ENCODE peak calls at places on chromosomes 6 and 20, in four cellular contexts. L, K, P and Y are unnamed samples.
A peak's percentile ranks its signal among the peaks of the same experiment; 100 is the strongest.

GRCh38 chr20:15297059-15297875 is 959.9 kb upstream of the FLRT3 start:
- DNase-seq in K (no peak), L (no peak), P (no peak), Y (no peak)

GRCh38 chr6:168713839-168714238 is 272.9 kb downstream of the SMOC2 start:
- DNase-seq in L (no peak), P (peak; percentile 47), K (peak; percentile 47), Y (peak; percentile 44)

GRCh38 chr6:154632121-154632520 is 101.1 kb upstream of the SCAF8 start:
- DNase-seq in L (no peak), P (no peak), K (no peak), Y (no peak)

GRCh38 chr6:20366082-20366834 is 35.4 kb upstream of the E2F3 start:
- DNase-seq in K (no peak), L (no peak), P (no peak), Y (no peak)

GRCh38 chr20:59322813-59323469 is 22.5 kb downstream of the EDN3 start:
- DNase-seq in P (no peak), L (no peak), K (no peak), Y (no peak)

GRCh38 chr20:23655551-23656211 is 17.9 kb upstream of the CST3 start:
- DNase-seq in K (no peak), P (no peak), L (no peak), Y (no peak)

GRCh38 chr20:60447703-60448102 is 489.5 kb downstream of the CDH26 start:
- DNase-seq in K (no peak), P (no peak), L (no peak), Y (no peak)

GRCh38 chr6:152531659-152532058 is 105.5 kb downstream of the SYNE1 start:
- DNase-seq in P (no peak), K (no peak), L (no peak), Y (no peak)

GRCh38 chr6:129695373-129696027 is 14.5 kb downstream of the ARHGAP18 start:
- DNase-seq in P (no peak), L (no peak), K (peak; percentile 92), Y (no peak)

GRCh38 chr20:36128463-36129176 is 25.9 kb upstream of the EPB41L1 start:
- DNase-seq in K (no peak), L (no peak), P (no peak), Y (no peak)

GRCh38 chr6:105215506-105215905 is 35.7 kb upstream of the POPDC3 start:
- DNase-seq in L (no peak), P (no peak), K (no peak), Y (no peak)

GRCh38 chr20:43988867-43989266 is 74.2 kb downstream of the TOX2 start:
- DNase-seq in K (no peak), L (no peak), P (no peak), Y (no peak)
- TF ChIP-seq TARDBP in K (no peak), L (no peak), P (no peak), Y (no peak)

GRCh38 chr6:90319044-90319443 is 22.4 kb upstream of the BACH2 start:
- DNase-seq in L (no peak), K (no peak), P (no peak), Y (no peak)
- TF ChIP-seq TARDBP in L (no peak), K (no peak), P (no peak), Y (no peak)

GRCh38 chr6:162907876-162908481 is 180.2 kb downstream of the PACRG start:
- DNase-seq in P (no peak), L (no peak), K (peak; percentile 7), Y (no peak)
- TF ChIP-seq TARDBP in P (no peak), L (no peak), K (no peak), Y (no peak)

DNA sequence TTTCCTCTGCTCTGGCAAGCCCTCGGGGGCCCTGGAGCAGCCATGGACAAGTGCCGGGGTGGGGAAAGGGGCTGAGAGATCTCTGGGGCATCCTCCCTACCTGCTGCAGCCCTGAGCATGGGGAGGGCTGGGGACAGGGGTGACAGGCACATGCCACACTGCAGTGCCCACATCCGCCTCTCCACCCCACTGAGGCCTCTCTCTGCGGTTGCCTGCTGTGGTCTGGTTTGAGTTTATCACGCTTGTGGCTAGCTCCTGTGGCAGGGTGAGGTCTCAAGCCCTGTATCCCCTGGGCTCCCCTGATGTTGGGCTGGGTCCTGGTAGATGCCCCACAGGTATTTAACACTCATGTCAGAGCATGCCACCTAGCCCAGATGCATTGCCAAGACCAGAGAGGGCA is 52.9 kb upstream of the MLN start:
- DNase-seq in K (no peak), P (no peak), L (peak; percentile 58), Y (no peak)
- TF ChIP-seq TARDBP in K (no peak), P (no peak), L (no peak), Y (no peak)

GRCh38 chr6:814378-815347 is 121.7 kb upstream of the EXOC2 start:
- DNase-seq in K (no peak), L (no peak), P (no peak), Y (no peak)

GRCh38 chr6:819122-819521 is 126.2 kb upstream of the EXOC2 start:
- DNase-seq in P (no peak), L (no peak), K (peak; percentile 12), Y (no peak)

GRCh38 chr6:815348-815738 is 122.4 kb upstream of the EXOC2 start:
- DNase-seq in K (peak; percentile 19), L (no peak), P (peak; percentile 27), Y (peak; percentile 20)

GRCh38 chr6:818191-818590 is 125.3 kb upstream of the EXOC2 start:
- DNase-seq in K (no peak), P (no peak), L (no peak), Y (no peak)

DNA sequence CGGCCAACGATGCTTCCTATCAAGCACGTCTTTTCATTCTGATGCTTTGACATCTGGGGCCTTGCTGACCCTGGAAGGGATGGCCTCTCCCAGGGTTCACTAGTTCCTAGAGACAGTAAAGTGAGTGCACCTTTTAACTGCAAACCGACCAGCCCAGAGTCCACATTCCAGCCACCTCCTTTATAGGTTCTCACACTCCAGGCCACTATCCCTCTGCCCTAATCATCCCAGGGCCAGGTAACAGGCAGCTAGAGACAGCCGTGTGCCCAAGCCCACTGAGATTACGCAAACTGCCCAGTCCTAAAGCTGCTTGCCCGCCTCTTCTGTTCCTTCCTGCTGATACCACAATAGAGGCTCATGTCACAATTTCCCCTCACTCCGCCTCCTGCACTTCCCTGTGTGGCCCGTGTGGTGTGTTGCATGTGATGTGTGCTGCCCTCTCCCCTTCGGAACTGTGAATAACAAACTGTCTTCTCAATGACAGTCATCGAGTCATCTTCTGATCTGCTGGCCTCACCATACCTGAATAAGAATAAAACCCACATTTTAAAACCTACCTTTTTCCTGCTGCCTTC is 123.7 kb upstream of the EXOC2 start:
- DNase-seq in K (peak; percentile 40), L (no peak), P (no peak), Y (no peak)
- TF ChIP-seq TARDBP in K (no peak), L (no peak), P (no peak), Y (no peak)